ENCODE peak calls at places on chromosomes 16 and 17, in six cellular contexts. H, P, V, E, I and U are unnamed samples.

GRCh38 chr17:50772251-50772650 is 4.9 kb upstream of the ANKRD40CL start:
- DNase-seq in H (no peak), P (no peak), I (no peak), V (no peak), E (no peak), U (peak)

GRCh38 chr17:73307130-73307529 is 4.7 kb downstream of the CDC42EP4 start:
- DNase-seq in H (peak), P (no peak), E (no peak), I (no peak), V (peak), U (no peak)

GRCh38 chr16:49528564-49529150 is 155.1 kb downstream of the C16orf78 start:
- DNase-seq in P (no peak), E (no peak), I (no peak), H (no peak), V (no peak), U (no peak)

GRCh38 chr16:84453061-84453752 is 51.3 kb downstream of the MEAK7 start:
- DNase-seq in V (no peak), P (no peak), H (no peak), E (no peak), I (no peak), U (no peak)

GRCh38 chr16:46907061-46907774 is 23.1 kb downstream of the GPT2 start:
- DNase-seq in H (no peak), V (no peak), E (no peak), I (no peak), P (no peak), U (no peak)

GRCh38 chr16:65044861-65045260 is 77.0 kb downstream of the CDH11 start:
- DNase-seq in I (peak), P (peak), E (no peak), V (no peak), H (no peak), U (no peak)

GRCh38 chr17:55344514-55344997 is 77.1 kb downstream of the MMD start:
- DNase-seq in H (no peak), V (no peak), E (no peak), P (no peak), I (no peak), U (no peak)

GRCh38 chr16:69927056-69927757 is 23.9 kb upstream of the CLEC18A start:
- DNase-seq in P (peak), I (no peak), E (no peak), V (no peak), H (peak), U (no peak)

GRCh38 chr17:32588982-32589381 is 102.2 kb downstream of the CDK5R1 start:
- DNase-seq in P (no peak), H (no peak), I (no peak), E (no peak), V (no peak), U (no peak)

GRCh38 chr17:27376637-27377547 is 79.4 kb upstream of the KSR1 start:
- DNase-seq in E (no peak), V (no peak), P (peak), I (no peak), H (no peak), U (no peak)

GRCh38 chr16:78551487-78552085 is 452.1 kb downstream of the WWOX start:
- DNase-seq in H (no peak), E (no peak), V (peak), P (no peak), I (no peak), U (no peak)

GRCh38 chr17:4483012-4483840 is 15.5 kb upstream of the SPNS2 start:
- DNase-seq in I (no peak), V (no peak), P (peak), E (peak), H (peak), U (no peak)

GRCh38 chr17:60601443-60602384 is 1.7 kb downstream of the PPM1D start:
- DNase-seq in E (peak), I (no peak), H (peak), V (peak), P (peak), U (no peak)

GRCh38 chr17:39543176-39543575 is 64.5 kb downstream of the NEUROD2 start:
- DNase-seq in E (no peak), I (no peak), H (no peak), P (no peak), V (no peak), U (no peak)

GRCh38 chr17:31413081-31413799 is 21.8 kb downstream of the RAB11FIP4 start:
- DNase-seq in I (no peak), V (no peak), E (no peak), H (no peak), P (no peak), U (no peak)

GRCh38 chr17:14123579-14124278 is 54.4 kb downstream of the COX10 start:
- DNase-seq in P (no peak), E (no peak), V (no peak), I (no peak), H (no peak), U (no peak)

GRCh38 chr16:2212362-2213324 is 2.0 kb upstream of the BRICD5 start:
- DNase-seq in P (no peak), H (peak), I (no peak), V (no peak), E (peak), U (no peak)

GRCh38 chr17:2214887-2215615 is 88.5 kb downstream of the SMG6 start:
- DNase-seq in H (no peak), E (no peak), I (no peak), V (no peak), P (peak), U (no peak)

GRCh38 chr16:53282328-53282727 is 151.9 kb upstream of the RBL2 start:
- DNase-seq in V (no peak), H (no peak), I (no peak), P (no peak), E (no peak), U (no peak)

GRCh38 chr17:39826334-39826733 is 37.8 kb downstream of the IKZF3 start:
- DNase-seq in V (no peak), I (no peak), P (no peak), H (no peak), E (no peak), U (no peak)

GRCh38 chr16:3774156-3774767 is 56.9 kb upstream of the TRAP1 start:
- DNase-seq in H (no peak), I (no peak), E (no peak), V (no peak), P (peak), U (no peak)

GRCh38 chr17:80877095-80877828 is 114.4 kb upstream of the CHMP6 start:
- DNase-seq in V (no peak), E (no peak), I (no peak), H (no peak), P (no peak), U (peak)

GRCh38 chr17:15469260-15469659 is 1.8 kb upstream of the CDRT4 start:
- DNase-seq in E (no peak), H (no peak), P (peak), V (no peak), I (peak), U (no peak)

GRCh38 chr16:2026461-2027023 is at the start of gene NHERF2:
- DNase-seq in H (no peak), E (no peak), P (no peak), I (no peak), V (no peak), U (no peak)

GRCh38 chr17:58049533-58049932 is 33.7 kb upstream of the DYNLL2 start:
- DNase-seq in V (no peak), P (no peak), E (no peak), I (no peak), H (no peak), U (no peak)

GRCh38 chr17:33981713-33982601 is 273.1 kb upstream of the CCL2 start:
- DNase-seq in P (no peak), V (peak), E (no peak), H (no peak), I (no peak), U (no peak)

GRCh38 chr17:48970865-48971687 is 2.7 kb upstream of the GIP start:
- DNase-seq in P (no peak), V (no peak), I (no peak), H (no peak), E (no peak), U (no peak)

GRCh38 chr16:15775209-15775608 is 81.6 kb downstream of the MYH11 start:
- DNase-seq in P (peak), H (no peak), I (no peak), E (peak), V (no peak), U (no peak)

GRCh38 chr17:38706625-38707298 is 1.7 kb downstream of the MLLT6 start:
- DNase-seq in E (no peak), P (peak), I (no peak), H (no peak), V (no peak), U (no peak)

GRCh38 chr17:50151937-50152547 is 1.6 kb upstream of the PPP1R9B start:
- DNase-seq in I (no peak), P (peak), V (peak), H (peak), E (peak), U (no peak)

GRCh38 chr17:19263621-19264010 is 26.4 kb downstream of the EPN2 start:
- DNase-seq in E (peak), V (no peak), I (no peak), P (peak), H (no peak), U (no peak)

GRCh38 chr16:71504901-71505300 is 15.8 kb upstream of the ZNF19 start:
- DNase-seq in H (no peak), E (no peak), V (no peak), I (no peak), P (no peak), U (no peak)

GRCh38 chr16:14378131-14378551 is 251.9 kb downstream of the PARN start:
- DNase-seq in H (no peak), I (peak), P (peak), V (no peak), E (peak), U (no peak)